ENCODE peak calls at places on chromosomes 2 and 18, in eight cellular contexts. One of them, this sample, is unnamed.

GRCh38 chr2:102147935-102148334 is 5.4 kb downstream of the IL1R1 start:
- DNase-seq in AG09319: no peak
- DNase-seq in BJ: no peak
- DNase-seq in EH: no peak
- DNase-seq in activated naive CD8-positive, alpha-beta T cell treated with anti-CD3 and anti-CD28 coated beads, Interleukin-2, amount 10 ng/mL, durations not matched to agents 7 days and 5 days: no peak
- DNase-seq in adipocyte: no peak
- DNase-seq in NCI-H2081: no peak
- DNase-seq in LoVo: no peak
- DNase-seq in this sample: peak

GRCh38 chr2:33746401-33746800 is 147.3 kb upstream of the FAM98A start:
- DNase-seq in AG09319: no peak
- DNase-seq in BJ: no peak
- DNase-seq in EH: peak
- DNase-seq in activated naive CD8-positive, alpha-beta T cell treated with anti-CD3 and anti-CD28 coated beads, Interleukin-2, amount 10 ng/mL, durations not matched to agents 7 days and 5 days: no peak
- DNase-seq in adipocyte: peak
- DNase-seq in NCI-H2081: no peak
- DNase-seq in LoVo: no peak
- DNase-seq in this sample: no peak

GRCh38 chr2:159185401-159186130 is 100.9 kb downstream of the WDSUB1 start:
- DNase-seq in AG09319: no peak
- DNase-seq in BJ: no peak
- DNase-seq in EH: peak
- DNase-seq in activated naive CD8-positive, alpha-beta T cell treated with anti-CD3 and anti-CD28 coated beads, Interleukin-2, amount 10 ng/mL, durations not matched to agents 7 days and 5 days: no peak
- DNase-seq in adipocyte: no peak
- DNase-seq in NCI-H2081: no peak
- DNase-seq in LoVo: peak
- DNase-seq in this sample: peak

GRCh38 chr18:59428018-59428417 is 69.0 kb upstream of the LMAN1 start:
- DNase-seq in AG09319: no peak
- DNase-seq in BJ: no peak
- DNase-seq in EH: no peak
- DNase-seq in activated naive CD8-positive, alpha-beta T cell treated with anti-CD3 and anti-CD28 coated beads, Interleukin-2, amount 10 ng/mL, durations not matched to agents 7 days and 5 days: no peak
- DNase-seq in adipocyte: no peak
- DNase-seq in NCI-H2081: no peak
- DNase-seq in LoVo: no peak
- DNase-seq in this sample: no peak

GRCh38 chr2:45302011-45302325 is 292.7 kb upstream of the SIX2 start:
- DNase-seq in AG09319: no peak
- DNase-seq in BJ: no peak
- DNase-seq in EH: no peak
- DNase-seq in activated naive CD8-positive, alpha-beta T cell treated with anti-CD3 and anti-CD28 coated beads, Interleukin-2, amount 10 ng/mL, durations not matched to agents 7 days and 5 days: no peak
- DNase-seq in adipocyte: no peak
- DNase-seq in NCI-H2081: peak
- DNase-seq in LoVo: no peak
- DNase-seq in this sample: no peak

GRCh38 chr2:70977605-70978205 is 725 bp upstream of the ANKRD53 start:
- DNase-seq in AG09319: peak
- DNase-seq in BJ: peak
- DNase-seq in EH: peak
- DNase-seq in activated naive CD8-positive, alpha-beta T cell treated with anti-CD3 and anti-CD28 coated beads, Interleukin-2, amount 10 ng/mL, durations not matched to agents 7 days and 5 days: no peak
- DNase-seq in adipocyte: peak
- DNase-seq in NCI-H2081: peak
- DNase-seq in LoVo: no peak
- DNase-seq in this sample: peak

GRCh38 chr2:18214936-18215335 is 336.5 kb downstream of the KCNS3 start:
- DNase-seq in AG09319: no peak
- DNase-seq in BJ: no peak
- DNase-seq in EH: peak
- DNase-seq in activated naive CD8-positive, alpha-beta T cell treated with anti-CD3 and anti-CD28 coated beads, Interleukin-2, amount 10 ng/mL, durations not matched to agents 7 days and 5 days: no peak
- DNase-seq in adipocyte: no peak
- DNase-seq in NCI-H2081: no peak
- DNase-seq in LoVo: no peak
- DNase-seq in this sample: peak

GRCh38 chr2:223732346-223732745 is 105.0 kb downstream of the AP1S3 start:
- DNase-seq in AG09319: no peak
- DNase-seq in BJ: no peak
- DNase-seq in EH: no peak
- DNase-seq in activated naive CD8-positive, alpha-beta T cell treated with anti-CD3 and anti-CD28 coated beads, Interleukin-2, amount 10 ng/mL, durations not matched to agents 7 days and 5 days: no peak
- DNase-seq in adipocyte: no peak
- DNase-seq in NCI-H2081: no peak
- DNase-seq in LoVo: no peak
- DNase-seq in this sample: no peak

GRCh38 chr2:181627545-181627944 is 29.4 kb downstream of the CERKL start:
- DNase-seq in AG09319: no peak
- DNase-seq in BJ: peak
- DNase-seq in EH: peak
- DNase-seq in activated naive CD8-positive, alpha-beta T cell treated with anti-CD3 and anti-CD28 coated beads, Interleukin-2, amount 10 ng/mL, durations not matched to agents 7 days and 5 days: no peak
- DNase-seq in adipocyte: peak
- DNase-seq in NCI-H2081: no peak
- DNase-seq in LoVo: no peak
- DNase-seq in this sample: no peak